ENCODE peak calls at places on chromosomes 2 and 18, in five cellular contexts. X, Q, W, Z and C are unnamed samples. For H3K4me1, the result is how much of the 10 kb centered on the place peaks cover.

GRCh38 chr2:237700583-237701032 is 73.2 kb downstream of the LRRFIP1 start:
- DNase-seq in Z (peak), X (no peak), Q (no peak), W (no peak), C (peak)

GRCh38 chr2:200376422-200377142 is 70.1 kb downstream of the SPATS2L start:
- DNase-seq in Z (no peak), X (no peak), Q (no peak), W (no peak), C (peak)

GRCh38 chr2:154697422-154698237 is 865 bp upstream of the KCNJ3 start:
- DNase-seq in W (peak), Z (no peak), X (peak), Q (no peak), C (no peak)

GRCh38 chr2:45843136-45843535 is 191.7 kb downstream of the PRKCE start:
- DNase-seq in X (no peak), Z (no peak), W (no peak), Q (no peak), C (no peak)

GRCh38 chr2:88658890-88659881 is 31.9 kb upstream of the EIF2AK3 start:
- DNase-seq in Z (no peak), W (no peak), Q (no peak), X (peak), C (peak)

GRCh38 chr18:41906528-41907256 is 48.3 kb upstream of the PIK3C3 start:
- DNase-seq in Z (no peak), X (no peak), Q (no peak), W (no peak), C (no peak)

GRCh38 chr2:230614913-230615332 is 97.7 kb upstream of the CAB39 start:
- DNase-seq in Z (no peak), W (no peak), X (no peak), Q (no peak), C (no peak)

GRCh38 chr2:239181601-239182471 is 219.0 kb downstream of the HDAC4 start:
- DNase-seq in Q (peak), W (peak), Z (no peak), X (peak), C (peak)

GRCh38 chr2:210189452-210190143 is 18.4 kb upstream of the KANSL1L start:
- DNase-seq in Z (no peak), W (no peak), Q (no peak), X (no peak), C (no peak)

GRCh38 chr2:48715042-48715899 is 40.3 kb downstream of the LHCGR start:
- DNase-seq in W (no peak), Z (no peak), Q (peak), X (no peak), C (no peak)

GRCh38 chr2:240996834-240997140 is 1.6 kb upstream of the SNED1 start:
- DNase-seq in W (no peak), Q (peak), X (no peak), Z (no peak), C (no peak)

GRCh38 chr2:55590810-55591440 is 26.5 kb downstream of the PPP4R3B start:
- DNase-seq in Q (no peak), Z (no peak), X (no peak), W (no peak), C (no peak)

GRCh38 chr18:55321268-55322175 is 266.5 kb downstream of the TCF4 start:
- DNase-seq in Z (peak), X (peak), W (peak), Q (peak), C (peak)

GRCh38 chr2:144830543-144830942 is 310.6 kb upstream of the ZEB2 start:
- DNase-seq in X (no peak), Q (no peak), Z (no peak), W (no peak), C (no peak)

GRCh38 chr18:48948112-48949050 is 2.4 kb downstream of the SMAD7 start:
- DNase-seq in Z (no peak), X (no peak), W (peak), Q (no peak), C (no peak)

GRCh38 chr2:67289921-67290371 is 107.2 kb upstream of the ETAA1 start:
- DNase-seq in X (no peak), W (no peak), Q (no peak), Z (no peak), C (no peak)

GRCh38 chr2:65291221-65292094 is 63.8 kb downstream of the ACTR2 start:
- DNase-seq in X (no peak), Q (no peak), W (no peak), Z (no peak), C (no peak)

GRCh38 chr2:23900927-23901322 is 26.0 kb downstream of the ATAD2B start:
- DNase-seq in X (peak), W (no peak), Z (no peak), Q (no peak), C (peak)

GRCh38 chr2:233350708-233351107 is 3.6 kb upstream of the DGKD start:
- DNase-seq in X (no peak), Q (no peak), W (no peak), Z (no peak), C (no peak)

GRCh38 chr2:207254526-207255464 is 89.0 kb upstream of the KLF7 start:
- DNase-seq in Q (no peak), Z (no peak), X (no peak), W (no peak), C (no peak)

GRCh38 chr2:125167820-125168219 is 1142.7 kb downstream of the CNTNAP5 start:
- DNase-seq in W (no peak), X (no peak), Q (no peak), Z (no peak), C (no peak)

GRCh38 chr2:204049635-204050034 is 113.1 kb downstream of the ICOS start:
- DNase-seq in X (no peak), W (no peak), Q (no peak), Z (no peak), C (no peak)

GRCh38 chr2:207901847-207902246 is 123.5 kb downstream of the PLEKHM3 start:
- DNase-seq in X (no peak), W (no peak), Z (no peak), Q (no peak), C (no peak)

GRCh38 chr2:134736167-134736885 is 17.5 kb upstream of the TMEM163 start:
- DNase-seq in Z (no peak), X (no peak), Q (no peak), W (no peak), C (no peak)

GRCh38 chr2:176832086-176832485 is 380.5 kb upstream of the HNRNPA3 start:
- DNase-seq in X (no peak), Z (no peak), Q (no peak), W (no peak), C (no peak)

GRCh38 chr2:118940486-118941120 is 1.4 kb upstream of the MARCO start:
- DNase-seq in Z (no peak), Q (no peak), X (no peak), W (no peak), C (peak)

GRCh38 chr2:163617517-163617916 is 118.3 kb downstream of the FIGN start:
- DNase-seq in X (no peak), W (no peak), Q (no peak), Z (no peak), C (no peak)

GRCh38 chr18:46343940-46344372 is 239.8 kb downstream of the HAUS1 start:
- DNase-seq in Z (no peak), X (peak), Q (no peak), W (no peak), C (peak)

GRCh38 chr2:187390891-187391290 is 57.2 kb downstream of the CALCRL start:
- DNase-seq in X (no peak), Q (no peak), W (no peak), Z (no peak), C (no peak)

GRCh38 chr2:109404681-109405080 is 209.1 kb downstream of the SEPTIN10 start:
- DNase-seq in Z (no peak), X (no peak), Q (no peak), W (no peak), C (no peak)

GRCh38 chr18:33596178-33596854 is 18.3 kb downstream of the ASXL3 start:
- DNase-seq in Z (no peak), X (no peak), W (no peak), Q (no peak), C (no peak)

GRCh38 chr18:56199580-56200320 is 438.6 kb downstream of the TXNL1 start:
- DNase-seq in W (no peak), Q (no peak), X (no peak), Z (no peak), C (no peak)

GRCh38 chr18:68102117-68102516 is 585.6 kb upstream of the DSEL start:
- DNase-seq in Q (no peak), Z (no peak), W (no peak), X (no peak), C (no peak)

GRCh38 chr2:230868151-230868946 is 3.6 kb downstream of the ITM2C start:
- DNase-seq in X (no peak), Z (no peak), W (no peak), Q (no peak), C (no peak)

GRCh38 chr2:2586961-2587360 is 255.9 kb upstream of the MYT1L start:
- DNase-seq in Q (no peak), W (no peak), Z (no peak), X (no peak), C (no peak)

GRCh38 chr2:173252581-173252980 is 102.1 kb upstream of the CDCA7 start:
- DNase-seq in W (no peak), Z (no peak), X (no peak), Q (no peak), C (no peak)

GRCh38 chr2:39216495-39217191 is 27.1 kb downstream of the CDKL4 start:
- DNase-seq in X (no peak), W (no peak), Z (no peak), Q (no peak), C (no peak)

GRCh38 chr2:36478999-36479398 is 119.0 kb downstream of the FEZ2 start:
- DNase-seq in X (no peak), W (no peak), Q (no peak), Z (no peak), C (no peak)

GRCh38 chr2:189213226-189213625 is 33.7 kb upstream of the COL5A2 start:
- DNase-seq in W (no peak), X (no peak), Z (no peak), Q (no peak), C (no peak)
- H3K4me1 ChIP-seq in W (under half), X (under half), Z (under half), Q (under half), C (under half)

DNA sequence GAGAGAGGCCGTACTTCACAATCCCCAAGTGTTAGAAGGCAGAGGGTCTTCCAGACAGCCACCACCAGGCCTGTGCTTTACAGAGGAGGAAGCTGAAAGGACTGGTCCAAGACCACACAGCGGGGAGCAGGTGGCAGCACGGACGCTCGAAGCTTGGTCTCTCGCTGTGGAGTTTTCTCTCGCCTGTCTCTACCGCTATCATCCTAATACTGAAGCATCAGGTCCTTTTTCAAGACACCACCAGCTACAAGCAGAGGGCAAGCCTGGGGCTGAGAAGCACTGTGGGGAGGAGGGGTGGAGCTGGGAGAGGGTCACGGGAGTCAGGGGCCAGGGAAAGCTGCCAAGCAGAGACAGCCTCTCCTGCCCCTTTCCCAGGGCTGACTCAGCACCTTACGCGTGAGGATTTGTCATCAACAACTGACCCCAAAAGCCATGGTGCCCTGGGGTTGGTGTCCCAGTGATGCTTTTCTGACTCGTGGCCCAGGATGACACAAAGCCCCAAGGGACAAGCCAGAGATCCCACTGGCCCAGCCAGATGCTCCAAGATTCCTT is 31.8 kb upstream of the FOSL2 start:
- DNase-seq in Q (no peak), Z (no peak), W (peak), X (peak), C (no peak)
- H3K4me1 ChIP-seq in Q (under half), Z (under half), W (under half), X (under half), C (under half)

GRCh38 chr2:234423884-234424283 is 73.0 kb downstream of the ARL4C start:
- DNase-seq in Z (no peak), Q (no peak), X (no peak), W (no peak), C (no peak)

GRCh38 chr2:234422242-234422641 is 74.6 kb downstream of the ARL4C start:
- DNase-seq in W (no peak), Q (no peak), X (no peak), Z (no peak), C (no peak)

GRCh38 chr2:234422895-234423505 is 73.9 kb downstream of the ARL4C start:
- DNase-seq in W (no peak), Q (no peak), X (no peak), Z (no peak), C (no peak)

GRCh38 chr2:234419726-234420125 is 77.2 kb downstream of the ARL4C start:
- DNase-seq in W (no peak), Q (no peak), X (no peak), Z (no peak), C (no peak)

GRCh38 chr2:234420406-234420805 is 76.5 kb downstream of the ARL4C start:
- DNase-seq in Z (no peak), Q (no peak), X (no peak), W (no peak), C (no peak)
- H3K4me1 ChIP-seq in Z (under half), Q (under half), X (under half), W (under half), C (under half)

GRCh38 chr2:218997730-218998129 is 4.5 kb upstream of the CRYBA2 start:
- DNase-seq in X (no peak), W (no peak), Q (no peak), Z (no peak), C (no peak)
- H3K4me1 ChIP-seq in X (under half), W (under half), Q (under half), Z (under half), C (under half)

DNA sequence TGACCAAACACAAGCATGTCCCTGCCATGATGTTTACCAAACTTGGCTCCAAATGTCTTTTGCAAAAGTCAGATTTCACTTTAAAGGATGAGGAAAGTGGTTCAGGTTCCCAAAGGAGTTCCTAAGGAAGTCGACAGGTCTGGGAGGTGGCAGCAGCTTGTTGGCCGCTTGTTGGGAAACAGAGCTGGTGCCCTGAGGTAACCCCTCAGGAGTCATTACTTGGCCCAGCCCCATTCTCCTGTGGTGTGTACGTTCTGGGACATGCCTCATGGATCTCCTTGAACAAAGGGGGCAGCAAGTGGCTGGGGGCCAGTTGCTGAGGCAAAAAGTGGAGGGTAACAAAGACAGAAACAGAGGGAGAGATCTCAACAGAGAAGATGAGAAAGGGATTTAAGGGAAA is 10.9 kb downstream of the TMBIM1 start:
- DNase-seq in W (no peak), Z (no peak), Q (no peak), X (no peak), C (peak)
- H3K4me1 ChIP-seq in W (under half), Z (half or more), Q (under half), X (under half), C (half or more)

GRCh38 chr2:150477347-150477746 is 10.1 kb downstream of the RND3 start:
- DNase-seq in Q (no peak), X (peak), W (peak), Z (no peak), C (no peak)
- H3K4me1 ChIP-seq in Q (under half), X (under half), W (under half), Z (half or more), C (half or more)

GRCh38 chr2:157471078-157471477 is 27.2 kb upstream of the CYTIP start:
- DNase-seq in X (no peak), W (no peak), Z (no peak), Q (no peak), C (no peak)

GRCh38 chr2:157476915-157477709 is 33.2 kb upstream of the CYTIP start:
- DNase-seq in W (no peak), X (no peak), Z (no peak), Q (no peak), C (no peak)

GRCh38 chr2:157475722-157476390 is 32.0 kb upstream of the CYTIP start:
- DNase-seq in X (no peak), Q (no peak), W (no peak), Z (no peak), C (no peak)

GRCh38 chr2:157470321-157470720 is 26.4 kb upstream of the CYTIP start:
- DNase-seq in X (no peak), Q (no peak), W (no peak), Z (no peak), C (no peak)

GRCh38 chr2:157473585-157473984 is 29.7 kb upstream of the CYTIP start:
- DNase-seq in X (no peak), Q (no peak), Z (no peak), W (no peak), C (no peak)
- H3K4me1 ChIP-seq in X (under half), Q (under half), Z (under half), W (under half), C (under half)

DNA sequence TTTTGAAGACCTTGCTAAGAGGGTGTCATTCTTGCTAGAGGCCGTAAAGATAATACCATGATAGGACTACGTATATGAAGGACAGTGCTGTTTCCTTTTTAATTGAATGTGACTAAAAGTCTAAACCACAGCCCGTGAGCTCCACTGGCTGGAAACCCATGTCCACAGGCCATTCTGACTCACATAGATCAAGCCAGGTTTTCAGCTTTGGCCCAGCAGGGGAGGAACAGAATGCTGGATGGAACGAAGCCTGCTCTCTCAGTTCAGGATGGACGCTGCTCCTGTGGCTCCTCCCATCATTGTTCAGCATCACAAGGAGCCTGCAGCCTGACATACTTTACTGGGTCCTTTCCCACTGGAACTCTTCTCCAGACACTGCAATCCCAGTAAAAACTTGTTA is 47.6 kb downstream of the ALPK2 start:
- DNase-seq in Q (no peak), Z (no peak), X (no peak), W (no peak), C (no peak)
- H3K4me1 ChIP-seq in Q (under half), Z (under half), X (under half), W (under half), C (under half)